ENCODE peak calls at places on chromosome 6, in five cellular contexts. I is A549, T is IMR-90, Z is K562, L is GM12878. M is an unnamed sample.
A peak's percentile ranks its signal among the peaks of the same experiment; 100 is the strongest.

GRCh38 chr6:30263734-30264133 is 50.5 kb upstream of the TRIM26 start:
- DNase-seq in I (no peak), T (peak; percentile 72), Z (no peak), L (no peak), M (peak; percentile 46)

GRCh38 chr6:163925839-163926238 is 511.3 kb downstream of the QKI start:
- DNase-seq in I (no peak), T (no peak), Z (no peak), L (no peak), M (no peak)

GRCh38 chr6:24864345-24864744 is 65.6 kb upstream of the ARMH2 start:
- DNase-seq in I (no peak), T (peak; percentile 85), Z (no peak), L (no peak), M (no peak)

GRCh38 chr6:7803219-7803618 is 77.3 kb downstream of the BMP6 start:
- DNase-seq in I (no peak), T (no peak), Z (no peak), L (no peak), M (no peak)

GRCh38 chr6:14806101-14806500 is 439.8 kb upstream of the JARID2 start:
- DNase-seq in I (no peak), T (no peak), Z (no peak), L (no peak), M (no peak)

GRCh38 chr6:90048191-90048969 is 154.1 kb downstream of the GJA10 start:
- DNase-seq in I (no peak), T (no peak), Z (no peak), L (no peak), M (no peak)

GRCh38 chr6:66376021-66376420 is 669.0 kb upstream of the EYS start:
- DNase-seq in I (no peak), T (no peak), Z (no peak), L (no peak), M (no peak)

GRCh38 chr6:144265390-144265789 is 19.7 kb upstream of the UTRN start:
- DNase-seq in I (peak; percentile 31), T (peak; percentile 61), Z (no peak), L (peak; percentile 28), M (no peak)

GRCh38 chr6:3383525-3383924 is 73.3 kb downstream of the SLC22A23 start:
- DNase-seq in I (no peak), T (peak; percentile 72), Z (peak; percentile 79), L (peak; percentile 75), M (no peak)

GRCh38 chr6:41958022-41958856 is 16.6 kb upstream of the CCND3 start:
- DNase-seq in I (no peak), T (no peak), Z (no peak), L (no peak), M (no peak)

GRCh38 chr6:75416443-75416842 is 77.2 kb downstream of the FILIP1 start:
- DNase-seq in I (no peak), T (no peak), Z (no peak), L (no peak), M (no peak)

GRCh38 chr6:121971886-121972285 is 427.6 kb upstream of the HSF2 start:
- DNase-seq in I (no peak), T (peak; percentile 46), Z (no peak), L (no peak), M (no peak)

GRCh38 chr6:38182426-38182825 is 362.9 kb downstream of the ZFAND3 start:
- DNase-seq in I (no peak), T (no peak), Z (no peak), L (no peak), M (no peak)

GRCh38 chr6:100370265-100370664 is 94.5 kb downstream of the SIM1 start:
- DNase-seq in I (no peak), T (no peak), Z (no peak), L (no peak), M (no peak)

GRCh38 chr6:125748534-125749111 is 809 bp upstream of the HEY2 start:
- DNase-seq in I (no peak), T (peak; percentile 10), Z (no peak), L (no peak), M (peak; percentile 36)

GRCh38 chr6:75235271-75235670 is 8.3 kb downstream of the COX7A2 start:
- DNase-seq in I (no peak), T (no peak), Z (no peak), L (no peak), M (no peak)

GRCh38 chr6:149064026-149065017 is 253.2 kb upstream of the TAB2 start:
- DNase-seq in I (no peak), T (peak; percentile 32), Z (no peak), L (no peak), M (no peak)

GRCh38 chr6:130500693-130501092 is 134.9 kb downstream of the TMEM200A start:
- DNase-seq in I (no peak), T (peak; percentile 77), Z (no peak), L (no peak), M (no peak)

GRCh38 chr6:36686668-36687513 is 8.4 kb downstream of the CDKN1A start:
- DNase-seq in I (no peak), T (no peak), Z (no peak), L (no peak), M (no peak)

GRCh38 chr6:170497845-170498281 is 55.2 kb downstream of the PSMB1 start:
- DNase-seq in I (no peak), T (no peak), Z (no peak), L (no peak), M (no peak)

GRCh38 chr6:96898241-96898851 is 655 bp upstream of the NDUFAF4 start:
- DNase-seq in I (no peak), T (peak; percentile 34), Z (peak; percentile 24), L (no peak), M (peak; percentile 3)

GRCh38 chr6:169668203-169668847 is 33.5 kb downstream of the WDR27 start:
- DNase-seq in I (no peak), T (no peak), Z (no peak), L (no peak), M (no peak)

GRCh38 chr6:143965503-143966171 is 42.4 kb downstream of the PLAGL1 start:
- DNase-seq in I (no peak), T (peak; percentile 58), Z (no peak), L (no peak), M (no peak)

GRCh38 chr6:29414588-29414987 is at the start of gene OR12D1:
- DNase-seq in I (no peak), T (no peak), Z (no peak), L (no peak), M (no peak)

GRCh38 chr6:168765710-168766109 is 324.7 kb downstream of the SMOC2 start:
- DNase-seq in I (no peak), T (no peak), Z (no peak), L (no peak), M (peak; percentile 66)

GRCh38 chr6:169921853-169922779 is 170.7 kb downstream of the ERMARD start:
- DNase-seq in I (no peak), T (no peak), Z (no peak), L (no peak), M (no peak)

GRCh38 chr6:154611241-154611640 is 100.8 kb upstream of the CNKSR3 start:
- DNase-seq in I (no peak), T (no peak), Z (no peak), L (no peak), M (no peak)

GRCh38 chr6:130417951-130418350 is 52.1 kb downstream of the TMEM200A start:
- DNase-seq in I (no peak), T (peak; percentile 74), Z (no peak), L (no peak), M (no peak)

GRCh38 chr6:11212625-11213024 is 19.8 kb downstream of the NEDD9 start:
- DNase-seq in I (no peak), T (peak; percentile 90), Z (no peak), L (no peak), M (no peak)

GRCh38 chr6:106160189-106160588 is 74.1 kb downstream of the PRDM1 start:
- DNase-seq in I (no peak), T (no peak), Z (no peak), L (no peak), M (no peak)

GRCh38 chr6:114747995-114748625 is 405.3 kb upstream of the HS3ST5 start:
- DNase-seq in I (no peak), T (peak; percentile 45), Z (peak; percentile 4), L (no peak), M (peak; percentile 14)

GRCh38 chr6:127893541-127893940 is 7.3 kb downstream of the THEMIS start:
- DNase-seq in I (no peak), T (no peak), Z (no peak), L (no peak), M (no peak)

GRCh38 chr6:151477726-151478125 is 16.1 kb upstream of the CCDC170 start:
- DNase-seq in I (no peak), T (no peak), Z (no peak), L (no peak), M (no peak)

GRCh38 chr6:147053311-147053921 is 150.8 kb upstream of the STXBP5 start:
- DNase-seq in I (no peak), T (no peak), Z (no peak), L (no peak), M (no peak)
- TF ChIP-seq RCOR1 in I (no peak), T (no peak), Z (no peak), L (no peak), M (no peak)

DNA sequence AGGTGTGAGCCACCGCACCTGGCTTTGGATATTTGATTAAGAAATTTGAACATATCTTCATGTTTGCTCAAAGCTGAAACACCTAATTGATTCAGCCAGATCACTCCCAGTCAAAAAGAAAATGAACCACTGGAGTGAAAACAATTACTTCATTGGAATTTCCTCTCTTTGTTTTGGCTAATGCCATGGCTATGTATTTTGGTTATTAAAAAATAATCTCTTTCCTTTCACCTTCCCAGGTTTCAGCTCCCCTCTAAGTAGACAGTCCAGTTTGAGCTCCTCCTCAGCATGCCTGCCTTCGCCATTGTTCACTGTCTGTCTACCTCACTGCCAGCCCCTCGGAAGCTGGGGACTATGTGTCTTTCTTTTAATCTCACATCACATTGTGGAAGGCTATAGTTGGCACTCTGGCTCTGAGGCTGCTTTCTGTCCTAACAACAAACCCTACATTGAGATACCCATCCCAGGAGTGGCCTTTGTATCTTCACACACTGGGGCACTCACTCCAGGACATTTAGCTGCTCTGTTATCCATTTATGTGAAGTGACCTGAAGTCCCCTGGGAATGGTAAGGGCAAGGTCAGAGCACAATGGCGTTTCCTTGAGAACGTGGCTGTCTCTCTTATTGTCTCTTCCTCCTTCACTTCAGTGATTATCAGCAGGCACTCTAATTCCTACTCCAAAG is 764.0 kb upstream of the CITED2 start:
- DNase-seq in I (no peak), T (no peak), Z (no peak), L (no peak), M (no peak)
- H3K4me3 ChIP-seq in I (no peak overlapping the region), T (no peak overlapping the region), Z (no peak overlapping the region), L (no peak overlapping the region), M (no peak overlapping the region)

GRCh38 chr6:110703906-110704594 is 111.2 kb downstream of the CDK19 start:
- DNase-seq in I (no peak), T (no peak), Z (no peak), L (no peak), M (no peak)
- TF ChIP-seq RCOR1 in I (no peak), T (no peak), Z (no peak), L (no peak), M (no peak)

GRCh38 chr6:132950556-132950955 is 136.2 kb downstream of the RPS12 start:
- DNase-seq in I (no peak), T (no peak), Z (no peak), L (no peak), M (no peak)
- H3K4me3 ChIP-seq in I (no peak overlapping the region), T (no peak overlapping the region), Z (no peak overlapping the region), L (no peak overlapping the region), M (no peak overlapping the region)

GRCh38 chr6:152575186-152575585 is 62.0 kb downstream of the SYNE1 start:
- DNase-seq in I (no peak), T (no peak), Z (no peak), L (no peak), M (no peak)
- TF ChIP-seq RCOR1 in I (no peak), T (no peak), Z (no peak), L (no peak), M (no peak)

GRCh38 chr6:13395272-13396237 is 67.2 kb upstream of the TBC1D7 start:
- DNase-seq in I (no peak), T (peak; percentile 83), Z (peak; percentile 85), L (no peak), M (peak; percentile 65)
- H3K4me3 ChIP-seq in I (no peak overlapping the region), T (no peak overlapping the region), Z (no peak overlapping the region), L (no peak overlapping the region), M (no peak overlapping the region)

M was measured in SK-N-SH.